ENCODE peak calls at places on chromosomes 1 and 21, in seven cellular contexts. One of them, this sample, is unnamed.
A peak's percentile ranks its signal among the peaks of the same experiment; 100 is the strongest.

GRCh38 chr21:32514275-32515055 is 70.9 kb downstream of the TCP10L start:
- DNase-seq in left ventricle myocardium inferior: no peak
- DNase-seq in cardiac muscle cell: no peak
- DNase-seq in HFF-Myc: no peak
- DNase-seq in right atrium auricular region: no peak
- DNase-seq in esophagus muscularis mucosa: no peak
- DNase-seq in B cell: no peak
- DNase-seq in this sample: no peak

GRCh38 chr21:43375006-43375826 is 51.7 kb downstream of the SIK1 start:
- DNase-seq in left ventricle myocardium inferior: no peak
- DNase-seq in cardiac muscle cell: no peak
- DNase-seq in HFF-Myc: no peak
- DNase-seq in right atrium auricular region: no peak
- DNase-seq in esophagus muscularis mucosa: no peak
- DNase-seq in B cell: no peak
- DNase-seq in this sample: no peak

GRCh38 chr1:145711213-145711651 is 4.1 kb upstream of the PDZK1 start:
- DNase-seq in left ventricle myocardium inferior: no peak
- DNase-seq in cardiac muscle cell: no peak
- DNase-seq in HFF-Myc: no peak
- DNase-seq in right atrium auricular region: no peak
- DNase-seq in esophagus muscularis mucosa: no peak
- DNase-seq in B cell: no peak
- DNase-seq in this sample: no peak

GRCh38 chr1:150366416-150367296 is 2.7 kb downstream of the RPRD2 start:
- DNase-seq in left ventricle myocardium inferior: no peak
- DNase-seq in cardiac muscle cell: peak; percentile 8
- DNase-seq in HFF-Myc: no peak
- DNase-seq in right atrium auricular region: no peak
- DNase-seq in esophagus muscularis mucosa: no peak
- DNase-seq in B cell: no peak
- DNase-seq in this sample: no peak

GRCh38 chr21:36456714-36457399 is 23.1 kb downstream of the CLDN14 start:
- DNase-seq in left ventricle myocardium inferior: no peak
- DNase-seq in cardiac muscle cell: peak; percentile 21
- DNase-seq in HFF-Myc: no peak
- DNase-seq in right atrium auricular region: no peak
- DNase-seq in esophagus muscularis mucosa: no peak
- DNase-seq in B cell: no peak
- DNase-seq in this sample: no peak

GRCh38 chr1:220922951-220923350 is 43.7 kb downstream of the HLX start:
- DNase-seq in left ventricle myocardium inferior: no peak
- DNase-seq in cardiac muscle cell: no peak
- DNase-seq in HFF-Myc: no peak
- DNase-seq in right atrium auricular region: no peak
- DNase-seq in esophagus muscularis mucosa: peak; percentile 17
- DNase-seq in B cell: no peak
- DNase-seq in this sample: no peak

GRCh38 chr1:151998611-151999362 is 5.1 kb upstream of the S100A10 start:
- DNase-seq in left ventricle myocardium inferior: no peak
- DNase-seq in cardiac muscle cell: no peak
- DNase-seq in HFF-Myc: no peak
- DNase-seq in right atrium auricular region: no peak
- DNase-seq in esophagus muscularis mucosa: no peak
- DNase-seq in B cell: no peak
- DNase-seq in this sample: no peak

GRCh38 chr1:188904201-188904600 is 1573.5 kb downstream of the BRINP3 start:
- DNase-seq in left ventricle myocardium inferior: no peak
- DNase-seq in cardiac muscle cell: no peak
- DNase-seq in HFF-Myc: no peak
- DNase-seq in right atrium auricular region: no peak
- DNase-seq in esophagus muscularis mucosa: no peak
- DNase-seq in B cell: no peak
- DNase-seq in this sample: no peak

GRCh38 chr1:169326644-169327316 is 40.8 kb downstream of the NME7 start:
- DNase-seq in left ventricle myocardium inferior: no peak
- DNase-seq in cardiac muscle cell: peak; percentile 41
- DNase-seq in HFF-Myc: no peak
- DNase-seq in right atrium auricular region: no peak
- DNase-seq in esophagus muscularis mucosa: no peak
- DNase-seq in B cell: no peak
- DNase-seq in this sample: no peak

GRCh38 chr1:100441651-100442050 is 89.3 kb downstream of the CDC14A start:
- DNase-seq in left ventricle myocardium inferior: no peak
- DNase-seq in cardiac muscle cell: no peak
- DNase-seq in HFF-Myc: no peak
- DNase-seq in right atrium auricular region: no peak
- DNase-seq in esophagus muscularis mucosa: no peak
- DNase-seq in B cell: no peak
- DNase-seq in this sample: no peak

GRCh38 chr1:167158813-167159275 is 61.8 kb upstream of the POU2F1 start:
- DNase-seq in left ventricle myocardium inferior: no peak
- DNase-seq in cardiac muscle cell: no peak
- DNase-seq in HFF-Myc: no peak
- DNase-seq in right atrium auricular region: no peak
- DNase-seq in esophagus muscularis mucosa: no peak
- DNase-seq in B cell: no peak
- DNase-seq in this sample: no peak

GRCh38 chr1:158117854-158118691 is 62.6 kb upstream of the CD1D start:
- DNase-seq in left ventricle myocardium inferior: no peak
- DNase-seq in cardiac muscle cell: peak; percentile 71
- DNase-seq in HFF-Myc: peak; percentile 33
- DNase-seq in right atrium auricular region: peak; percentile 68
- DNase-seq in esophagus muscularis mucosa: no peak
- DNase-seq in B cell: peak; percentile 76
- DNase-seq in this sample: no peak

GRCh38 chr1:7489586-7489985 is 281.5 kb upstream of the VAMP3 start:
- DNase-seq in left ventricle myocardium inferior: no peak
- DNase-seq in cardiac muscle cell: no peak
- DNase-seq in HFF-Myc: no peak
- DNase-seq in right atrium auricular region: no peak
- DNase-seq in esophagus muscularis mucosa: no peak
- DNase-seq in B cell: no peak
- DNase-seq in this sample: no peak

GRCh38 chr1:235336903-235337302 is 8.5 kb downstream of the GGPS1 start:
- DNase-seq in left ventricle myocardium inferior: no peak
- DNase-seq in cardiac muscle cell: no peak
- DNase-seq in HFF-Myc: no peak
- DNase-seq in right atrium auricular region: no peak
- DNase-seq in esophagus muscularis mucosa: no peak
- DNase-seq in B cell: peak; percentile 25
- DNase-seq in this sample: no peak

GRCh38 chr21:41362605-41363369 is 960 bp downstream of the MX2 start:
- DNase-seq in left ventricle myocardium inferior: no peak
- DNase-seq in cardiac muscle cell: no peak
- DNase-seq in HFF-Myc: no peak
- DNase-seq in right atrium auricular region: no peak
- DNase-seq in esophagus muscularis mucosa: no peak
- DNase-seq in B cell: no peak
- DNase-seq in this sample: no peak

GRCh38 chr1:67767103-67767502 is 66.2 kb downstream of the GNG12 start:
- DNase-seq in left ventricle myocardium inferior: no peak
- DNase-seq in cardiac muscle cell: no peak
- DNase-seq in HFF-Myc: no peak
- DNase-seq in right atrium auricular region: no peak
- DNase-seq in esophagus muscularis mucosa: no peak
- DNase-seq in B cell: no peak
- DNase-seq in this sample: no peak

GRCh38 chr1:6902153-6902552 is 116.9 kb downstream of the CAMTA1 start:
- DNase-seq in left ventricle myocardium inferior: no peak
- DNase-seq in cardiac muscle cell: no peak
- DNase-seq in HFF-Myc: no peak
- DNase-seq in right atrium auricular region: no peak
- DNase-seq in esophagus muscularis mucosa: no peak
- DNase-seq in B cell: no peak
- DNase-seq in this sample: no peak

GRCh38 chr1:20640183-20640597 is 6.9 kb downstream of the PINK1 start:
- DNase-seq in left ventricle myocardium inferior: no peak
- DNase-seq in cardiac muscle cell: peak; percentile 69
- DNase-seq in HFF-Myc: peak; percentile 27
- DNase-seq in right atrium auricular region: no peak
- DNase-seq in esophagus muscularis mucosa: no peak
- DNase-seq in B cell: peak; percentile 72
- DNase-seq in this sample: no peak

GRCh38 chr1:39759436-39759726 is 11.8 kb downstream of the OXCT2 start:
- DNase-seq in left ventricle myocardium inferior: no peak
- DNase-seq in cardiac muscle cell: no peak
- DNase-seq in HFF-Myc: no peak
- DNase-seq in right atrium auricular region: no peak
- DNase-seq in esophagus muscularis mucosa: no peak
- DNase-seq in B cell: no peak
- DNase-seq in this sample: no peak

GRCh38 chr1:39758556-39759435 is 12.4 kb downstream of the OXCT2 start:
- DNase-seq in left ventricle myocardium inferior: no peak
- DNase-seq in cardiac muscle cell: no peak
- DNase-seq in HFF-Myc: no peak
- DNase-seq in right atrium auricular region: no peak
- DNase-seq in esophagus muscularis mucosa: no peak
- DNase-seq in B cell: no peak
- DNase-seq in this sample: no peak

GRCh38 chr1:39754906-39755504 is 16.1 kb downstream of the OXCT2 start:
- DNase-seq in left ventricle myocardium inferior: no peak
- DNase-seq in cardiac muscle cell: no peak
- DNase-seq in HFF-Myc: no peak
- DNase-seq in right atrium auricular region: no peak
- DNase-seq in esophagus muscularis mucosa: no peak
- DNase-seq in B cell: no peak
- DNase-seq in this sample: no peak

GRCh38 chr1:39755965-39756659 is 15.0 kb downstream of the OXCT2 start:
- DNase-seq in left ventricle myocardium inferior: no peak
- DNase-seq in cardiac muscle cell: no peak
- DNase-seq in HFF-Myc: no peak
- DNase-seq in right atrium auricular region: no peak
- DNase-seq in esophagus muscularis mucosa: no peak
- DNase-seq in B cell: no peak
- DNase-seq in this sample: no peak

GRCh38 chr1:39757501-39757900 is 13.6 kb downstream of the OXCT2 start:
- DNase-seq in left ventricle myocardium inferior: no peak
- DNase-seq in cardiac muscle cell: no peak
- DNase-seq in HFF-Myc: no peak
- DNase-seq in right atrium auricular region: no peak
- DNase-seq in esophagus muscularis mucosa: no peak
- DNase-seq in B cell: no peak
- DNase-seq in this sample: no peak
- TF ChIP-seq CTCF in left ventricle myocardium inferior: no peak
- TF ChIP-seq CTCF in cardiac muscle cell: no peak
- TF ChIP-seq CTCF in HFF-Myc: no peak
- TF ChIP-seq CTCF in right atrium auricular region: no peak
- TF ChIP-seq CTCF in esophagus muscularis mucosa: no peak
- TF ChIP-seq CTCF in B cell: no peak
- TF ChIP-seq CTCF in this sample: no peak

DNA sequence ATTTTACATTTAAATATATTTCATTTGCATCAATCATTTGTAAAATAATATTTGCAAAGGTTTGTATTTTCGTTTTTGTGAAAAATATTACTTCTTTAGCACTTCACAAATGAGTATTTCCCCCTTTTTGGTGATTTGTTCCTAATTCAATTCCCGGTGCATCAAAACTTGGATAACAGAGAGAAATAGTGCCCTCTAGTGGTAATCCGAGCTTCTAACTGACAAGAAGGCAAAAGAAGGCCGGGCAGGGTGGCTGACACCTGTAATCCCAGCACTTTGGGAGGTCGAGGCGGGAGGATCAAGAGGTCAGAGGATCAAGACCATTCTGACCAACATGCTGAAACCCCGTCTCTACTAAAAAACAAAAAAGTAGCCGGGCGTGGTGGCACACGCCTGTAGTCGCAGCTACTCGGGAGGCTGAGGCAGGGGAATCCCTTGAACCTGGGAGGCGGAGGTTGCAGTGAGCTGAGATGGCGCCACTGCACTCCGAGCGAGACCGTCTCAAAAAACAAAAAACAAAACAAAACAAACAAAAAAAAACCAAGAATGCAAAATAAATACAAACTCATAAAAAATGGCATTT is 137.7 kb downstream of the COL11A1 start:
- DNase-seq in left ventricle myocardium inferior: no peak
- DNase-seq in cardiac muscle cell: peak; percentile 85
- DNase-seq in HFF-Myc: peak; percentile 37
- DNase-seq in right atrium auricular region: no peak
- DNase-seq in esophagus muscularis mucosa: no peak
- DNase-seq in B cell: peak; percentile 12
- DNase-seq in this sample: no peak
- TF ChIP-seq CTCF in left ventricle myocardium inferior: peak; percentile 49
- TF ChIP-seq CTCF in cardiac muscle cell: peak; percentile 68
- TF ChIP-seq CTCF in HFF-Myc: peak; percentile 61
- TF ChIP-seq CTCF in right atrium auricular region: peak; percentile 53
- TF ChIP-seq CTCF in esophagus muscularis mucosa: peak; percentile 5
- TF ChIP-seq CTCF in B cell: peak; percentile 44
- TF ChIP-seq CTCF in this sample: peak; percentile 58

GRCh38 chr1:154955039-154955717 is 721 bp downstream of the PBXIP1 start:
- DNase-seq in left ventricle myocardium inferior: no peak
- DNase-seq in cardiac muscle cell: peak; percentile 83
- DNase-seq in HFF-Myc: no peak
- DNase-seq in right atrium auricular region: no peak
- DNase-seq in esophagus muscularis mucosa: no peak
- DNase-seq in B cell: peak; percentile 89
- DNase-seq in this sample: no peak

GRCh38 chr1:154954541-154954940 is 1.4 kb downstream of the PBXIP1 start:
- DNase-seq in left ventricle myocardium inferior: no peak
- DNase-seq in cardiac muscle cell: no peak
- DNase-seq in HFF-Myc: no peak
- DNase-seq in right atrium auricular region: no peak
- DNase-seq in esophagus muscularis mucosa: no peak
- DNase-seq in B cell: no peak
- DNase-seq in this sample: no peak

GRCh38 chr1:154957258-154957657 is 1.4 kb upstream of the PBXIP1 start:
- DNase-seq in left ventricle myocardium inferior: no peak
- DNase-seq in cardiac muscle cell: no peak
- DNase-seq in HFF-Myc: no peak
- DNase-seq in right atrium auricular region: no peak
- DNase-seq in esophagus muscularis mucosa: no peak
- DNase-seq in B cell: no peak
- DNase-seq in this sample: no peak

GRCh38 chr1:154956557-154956956 is 658 bp upstream of the PBXIP1 start:
- DNase-seq in left ventricle myocardium inferior: peak; percentile 56
- DNase-seq in cardiac muscle cell: no peak
- DNase-seq in HFF-Myc: no peak
- DNase-seq in right atrium auricular region: no peak
- DNase-seq in esophagus muscularis mucosa: no peak
- DNase-seq in B cell: no peak
- DNase-seq in this sample: no peak

GRCh38 chr1:154955718-154956513 is at the start of gene PBXIP1:
- DNase-seq in left ventricle myocardium inferior: peak; percentile 45
- DNase-seq in cardiac muscle cell: peak; percentile 91
- DNase-seq in HFF-Myc: peak; percentile 83
- DNase-seq in right atrium auricular region: peak; percentile 89
- DNase-seq in esophagus muscularis mucosa: peak; percentile 98
- DNase-seq in B cell: peak; percentile 88
- DNase-seq in this sample: no peak
- TF ChIP-seq CTCF in left ventricle myocardium inferior: no peak
- TF ChIP-seq CTCF in cardiac muscle cell: peak; percentile 58
- TF ChIP-seq CTCF in HFF-Myc: peak; percentile 27
- TF ChIP-seq CTCF in right atrium auricular region: peak; percentile 8
- TF ChIP-seq CTCF in esophagus muscularis mucosa: peak; percentile 16
- TF ChIP-seq CTCF in B cell: peak; percentile 39
- TF ChIP-seq CTCF in this sample: peak; percentile 30

GRCh38 chr1:186002426-186002825 is 268.2 kb downstream of the HMCN1 start:
- DNase-seq in left ventricle myocardium inferior: no peak
- DNase-seq in cardiac muscle cell: peak; percentile 51
- DNase-seq in HFF-Myc: no peak
- DNase-seq in right atrium auricular region: no peak
- DNase-seq in esophagus muscularis mucosa: no peak
- DNase-seq in B cell: no peak
- DNase-seq in this sample: no peak

GRCh38 chr1:185996211-185996610 is 262.0 kb downstream of the HMCN1 start:
- DNase-seq in left ventricle myocardium inferior: peak; percentile 18
- DNase-seq in cardiac muscle cell: peak; percentile 66
- DNase-seq in HFF-Myc: no peak
- DNase-seq in right atrium auricular region: peak; percentile 76
- DNase-seq in esophagus muscularis mucosa: no peak
- DNase-seq in B cell: no peak
- DNase-seq in this sample: no peak

GRCh38 chr1:185998391-185998790 is 264.2 kb downstream of the HMCN1 start:
- DNase-seq in left ventricle myocardium inferior: no peak
- DNase-seq in cardiac muscle cell: no peak
- DNase-seq in HFF-Myc: no peak
- DNase-seq in right atrium auricular region: no peak
- DNase-seq in esophagus muscularis mucosa: no peak
- DNase-seq in B cell: no peak
- DNase-seq in this sample: no peak
- TF ChIP-seq CTCF in left ventricle myocardium inferior: no peak
- TF ChIP-seq CTCF in cardiac muscle cell: no peak
- TF ChIP-seq CTCF in HFF-Myc: no peak
- TF ChIP-seq CTCF in right atrium auricular region: no peak
- TF ChIP-seq CTCF in esophagus muscularis mucosa: no peak
- TF ChIP-seq CTCF in B cell: no peak
- TF ChIP-seq CTCF in this sample: peak; percentile 4

This sample was measured in upper lobe of right lung.